ENCODE peak calls at places on chromosome 1, in four cellular contexts. Z is fibroblast of the conjunctiva; S is CD8-positive, alpha-beta T cell; W is stimulated activated CD4-positive, alpha-beta T cell treated with anti-CD3 and anti-CD28 coated beads, TNF-alpha, amount 100 ng/mL, for 48 hours. E is an unnamed sample.

GRCh38 chr1:169631249-169631648 is 1.3 kb upstream of the SELP start:
- DNase-seq in Z (no peak), S (no peak), W (no peak), E (no peak)

GRCh38 chr1:167781558-167781957 is 59.8 kb downstream of the MPZL1 start:
- DNase-seq in Z (no peak), S (no peak), W (no peak), E (no peak)

GRCh38 chr1:201565024-201565730 is 26.2 kb downstream of the NAV1 start:
- DNase-seq in Z (no peak), S (no peak), W (no peak), E (no peak)

GRCh38 chr1:36384542-36385409 is 948 bp downstream of the STK40 start:
- DNase-seq in Z (no peak), S (peak), W (no peak), E (no peak)

GRCh38 chr1:22814176-22815042 is 103.8 kb downstream of the EPHB2 start:
- DNase-seq in Z (peak), S (no peak), W (no peak), E (peak)

GRCh38 chr1:161492827-161493226 is 12.4 kb upstream of the FCGR2A start:
- DNase-seq in Z (no peak), S (no peak), W (no peak), E (no peak)

GRCh38 chr1:59008599-59009347 is 224.9 kb upstream of the JUN start:
- DNase-seq in Z (no peak), S (no peak), W (no peak), E (no peak)

GRCh38 chr1:56362994-56363770 is 216.2 kb downstream of the PLPP3 start:
- DNase-seq in Z (no peak), S (no peak), W (no peak), E (no peak)

GRCh38 chr1:55506686-55507577 is 291.8 kb upstream of the USP24 start:
- DNase-seq in Z (peak), S (no peak), W (no peak), E (no peak)

GRCh38 chr1:90201467-90202358 is 206.8 kb downstream of the ZNF326 start:
- DNase-seq in Z (no peak), S (no peak), W (no peak), E (no peak)

GRCh38 chr1:114349891-114350605 is 161.0 kb downstream of the TRIM33 start:
- DNase-seq in Z (no peak), S (no peak), W (no peak), E (no peak)

GRCh38 chr1:175493999-175494336 is 249.4 kb downstream of the TNR start:
- DNase-seq in Z (no peak), S (no peak), W (no peak), E (no peak)

GRCh38 chr1:183881387-183882084 is 76.6 kb downstream of the RGL1 start:
- DNase-seq in Z (peak), S (no peak), W (no peak), E (peak)

GRCh38 chr1:25564777-25565176 is 21.4 kb downstream of the LDLRAP1 start:
- DNase-seq in Z (no peak), S (no peak), W (no peak), E (no peak)

GRCh38 chr1:115184951-115185331 is 95.6 kb upstream of the TSPAN2 start:
- DNase-seq in Z (no peak), S (no peak), W (no peak), E (no peak)

GRCh38 chr1:156664949-156665411 is 12.2 kb downstream of the NES start:
- DNase-seq in Z (no peak), S (no peak), W (no peak), E (no peak)

GRCh38 chr1:224203243-224204016 is 20.4 kb downstream of the DEGS1 start:
- DNase-seq in Z (no peak), S (no peak), W (no peak), E (peak)

GRCh38 chr1:41315482-41315823 is 45.8 kb upstream of the FOXO6 start:
- DNase-seq in Z (no peak), S (no peak), W (no peak), E (no peak)

GRCh38 chr1:151706464-151707415 is 9.9 kb downstream of the CELF3 start:
- DNase-seq in Z (no peak), S (no peak), W (no peak), E (no peak)

GRCh38 chr1:21270086-21270689 is 20.1 kb downstream of the ECE1 start:
- DNase-seq in Z (no peak), S (peak), W (peak), E (no peak)

GRCh38 chr1:15923241-15923640 is 52.7 kb downstream of the ZBTB17 start:
- DNase-seq in Z (no peak), S (no peak), W (no peak), E (no peak)

GRCh38 chr1:207659545-207660148 is 14.7 kb downstream of the CR1L start:
- DNase-seq in Z (no peak), S (no peak), W (no peak), E (no peak)

GRCh38 chr1:233972951-233973635 is 68.6 kb downstream of the SLC35F3 start:
- DNase-seq in Z (no peak), S (no peak), W (no peak), E (no peak)

GRCh38 chr1:162844153-162844552 is 16.8 kb downstream of the CCDC190 start:
- DNase-seq in Z (no peak), S (no peak), W (no peak), E (no peak)

GRCh38 chr1:115613767-115614166 is 28.0 kb upstream of the VANGL1 start:
- DNase-seq in Z (no peak), S (no peak), W (no peak), E (no peak)

E was measured in skeletal muscle cell.